ENCODE peak calls at places on chromosomes 1 and 21, in four cellular contexts. U, E, I and W are unnamed samples.
A peak's percentile ranks its signal among the peaks of the same experiment; 100 is the strongest.

GRCh38 chr1:226444901-226445300 is 37.0 kb upstream of the PARP1 start:
- DNase-seq in U (no peak), E (no peak), I (no peak), W (no peak)

GRCh38 chr1:92817986-92818764 is 13.7 kb upstream of the RPL5 start:
- DNase-seq in U (peak; percentile 46), E (no peak), I (no peak), W (peak; percentile 20)

GRCh38 chr1:154726443-154726842 is 118.5 kb upstream of the ADAR start:
- DNase-seq in U (no peak), E (no peak), I (no peak), W (no peak)

GRCh38 chr1:150987928-150988327 is 5.8 kb downstream of the ANXA9 start:
- DNase-seq in U (no peak), E (no peak), I (no peak), W (no peak)

GRCh38 chr21:25094695-25095094 is 512.6 kb downstream of the MRPL39 start:
- DNase-seq in U (no peak), E (no peak), I (no peak), W (no peak)

GRCh38 chr21:17003221-17003620 is 509.6 kb upstream of the CXADR start:
- DNase-seq in U (peak; percentile 18), E (no peak), I (no peak), W (no peak)

GRCh38 chr1:39915499-39916129 is 13.9 kb upstream of the MYCL start:
- DNase-seq in U (no peak), E (no peak), I (no peak), W (no peak)

GRCh38 chr1:97170296-97170695 is 448.7 kb downstream of the PTBP2 start:
- DNase-seq in U (no peak), E (no peak), I (no peak), W (no peak)

GRCh38 chr1:91929246-91929645 is 20.0 kb upstream of the BRDT start:
- DNase-seq in U (no peak), E (peak; percentile 39), I (no peak), W (no peak)

GRCh38 chr1:2981981-2982614 is 39.2 kb upstream of the ACTRT2 start:
- DNase-seq in U (no peak), E (no peak), I (peak; percentile 50), W (no peak)

GRCh38 chr1:30106125-30106524 is 617.3 kb downstream of the MATN1 start:
- DNase-seq in U (peak; percentile 21), E (no peak), I (no peak), W (no peak)

GRCh38 chr21:31654340-31654739 is 5.2 kb upstream of the SOD1 start:
- DNase-seq in U (no peak), E (no peak), I (no peak), W (no peak)

DNA sequence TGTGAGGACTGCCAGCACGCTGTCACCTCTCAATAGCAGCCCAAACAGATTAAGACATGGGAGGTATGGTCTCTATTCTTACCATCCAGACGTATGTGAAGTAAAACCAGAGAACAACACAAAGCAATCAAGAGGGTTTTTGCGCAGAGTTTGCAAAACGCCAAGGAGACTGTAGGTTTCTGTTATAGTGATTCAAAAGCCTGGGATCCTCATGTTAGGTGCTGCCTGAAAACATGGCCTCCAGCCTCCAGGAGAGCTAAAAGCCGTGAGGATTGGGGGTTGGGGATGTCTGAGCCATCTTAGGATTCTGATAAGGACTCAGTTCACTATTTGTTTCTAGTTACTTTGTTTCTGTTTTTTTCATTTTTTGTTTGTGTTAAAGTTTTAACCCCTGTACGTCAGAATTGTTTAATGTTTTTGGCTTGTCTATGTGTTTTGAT is 4.2 kb upstream of the CCT8 start:
- DNase-seq in U (peak; percentile 65), E (no peak), I (no peak), W (no peak)
- TF ChIP-seq POLR2A in U (no peak), E (no peak), I (no peak), W (no peak)

DNA sequence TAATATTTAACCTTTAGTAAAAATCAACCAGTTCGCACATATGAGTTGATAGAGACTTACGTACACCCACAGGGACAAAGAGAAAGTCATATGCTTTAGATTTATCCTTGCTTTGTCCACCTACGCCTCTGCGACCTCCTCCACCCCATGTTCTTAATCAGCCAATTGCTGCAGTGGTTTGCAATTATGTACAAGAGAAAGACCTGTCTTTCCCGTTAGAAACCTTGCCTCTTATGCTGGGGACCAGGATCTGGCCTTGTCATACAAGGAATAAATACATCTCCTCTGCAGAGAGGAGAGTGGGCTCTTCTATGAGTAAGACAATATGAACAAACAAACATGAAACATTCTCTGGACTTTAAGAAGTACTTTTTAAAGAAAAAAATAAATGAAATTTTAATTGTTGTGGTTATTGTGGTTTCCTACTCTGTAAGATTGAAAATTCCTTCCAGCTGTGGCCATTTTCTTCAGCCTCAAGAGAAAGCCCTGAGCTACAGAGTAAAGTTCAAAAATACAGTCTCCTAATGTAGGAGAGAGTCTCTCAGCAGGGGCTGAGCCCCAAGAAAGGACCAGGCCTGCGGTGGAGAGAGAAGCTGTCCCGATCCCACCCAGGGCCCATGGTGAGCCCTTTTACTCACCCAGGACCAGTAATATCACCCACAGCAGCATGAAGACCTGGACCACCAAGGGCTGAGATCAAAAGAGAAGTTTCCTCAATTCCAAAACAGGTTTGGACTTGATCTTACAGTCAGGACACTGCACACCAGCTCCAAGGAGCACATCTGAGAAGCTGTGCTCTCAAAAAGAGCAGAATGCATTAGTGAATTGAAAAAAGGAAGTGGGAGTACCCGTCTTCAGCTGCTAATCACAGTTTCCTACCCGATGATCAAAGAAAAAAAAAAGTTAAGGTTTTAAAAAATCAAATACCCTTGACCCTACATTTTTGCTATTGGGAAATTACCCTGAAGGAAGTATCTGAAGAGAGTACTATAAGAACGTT is at the start of gene FCRL5:
- DNase-seq in U (no peak), E (no peak), I (no peak), W (no peak)
- H3K4me1 ChIP-seq in U (no peaks in the 10 kb centered on the region), E (no peaks in the 10 kb centered on the region), I (no peaks in the 10 kb centered on the region), W (no peaks in the 10 kb centered on the region)

GRCh38 chr1:44239337-44239960 is 26.2 kb downstream of the DMAP1 start:
- DNase-seq in U (no peak), E (peak; percentile 52), I (peak; percentile 83), W (no peak)
- TF ChIP-seq CTCF in U (no peak), E (no peak), I (peak; percentile 47), W (peak; percentile 16)

GRCh38 chr1:47432071-47433036 is 5.5 kb upstream of the FOXD2 start:
- DNase-seq in U (peak; percentile 61), E (peak; percentile 28), I (peak; percentile 79), W (peak; percentile 80)
- TF ChIP-seq POLR2A in U (no peak), E (no peak), I (no peak), W (no peak)

DNA sequence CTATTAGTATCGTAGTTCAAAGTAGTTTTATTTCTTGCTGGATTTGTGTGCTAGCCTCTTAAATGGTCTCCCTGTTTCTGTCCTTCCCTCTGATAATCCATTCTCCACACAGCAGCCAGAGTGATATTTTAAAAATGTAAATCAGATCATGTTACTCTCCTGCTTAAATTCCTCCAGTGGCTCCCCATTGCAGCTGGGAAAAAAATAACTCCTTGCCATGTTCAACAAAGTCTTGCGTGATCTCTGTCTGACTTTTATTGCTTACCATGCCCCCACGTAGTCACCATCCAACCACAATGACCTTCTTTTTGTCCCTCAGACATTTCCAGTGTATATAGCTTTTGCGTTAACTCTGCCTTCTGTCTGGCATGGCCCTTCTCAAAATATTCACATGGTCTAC is 178.8 kb downstream of the FGGY start:
- DNase-seq in U (no peak), E (no peak), I (no peak), W (no peak)
- H3K4me1 ChIP-seq in U (no peaks in the 10 kb centered on the region), E (no peaks in the 10 kb centered on the region), I (no peaks in the 10 kb centered on the region), W (no peaks in the 10 kb centered on the region)

DNA sequence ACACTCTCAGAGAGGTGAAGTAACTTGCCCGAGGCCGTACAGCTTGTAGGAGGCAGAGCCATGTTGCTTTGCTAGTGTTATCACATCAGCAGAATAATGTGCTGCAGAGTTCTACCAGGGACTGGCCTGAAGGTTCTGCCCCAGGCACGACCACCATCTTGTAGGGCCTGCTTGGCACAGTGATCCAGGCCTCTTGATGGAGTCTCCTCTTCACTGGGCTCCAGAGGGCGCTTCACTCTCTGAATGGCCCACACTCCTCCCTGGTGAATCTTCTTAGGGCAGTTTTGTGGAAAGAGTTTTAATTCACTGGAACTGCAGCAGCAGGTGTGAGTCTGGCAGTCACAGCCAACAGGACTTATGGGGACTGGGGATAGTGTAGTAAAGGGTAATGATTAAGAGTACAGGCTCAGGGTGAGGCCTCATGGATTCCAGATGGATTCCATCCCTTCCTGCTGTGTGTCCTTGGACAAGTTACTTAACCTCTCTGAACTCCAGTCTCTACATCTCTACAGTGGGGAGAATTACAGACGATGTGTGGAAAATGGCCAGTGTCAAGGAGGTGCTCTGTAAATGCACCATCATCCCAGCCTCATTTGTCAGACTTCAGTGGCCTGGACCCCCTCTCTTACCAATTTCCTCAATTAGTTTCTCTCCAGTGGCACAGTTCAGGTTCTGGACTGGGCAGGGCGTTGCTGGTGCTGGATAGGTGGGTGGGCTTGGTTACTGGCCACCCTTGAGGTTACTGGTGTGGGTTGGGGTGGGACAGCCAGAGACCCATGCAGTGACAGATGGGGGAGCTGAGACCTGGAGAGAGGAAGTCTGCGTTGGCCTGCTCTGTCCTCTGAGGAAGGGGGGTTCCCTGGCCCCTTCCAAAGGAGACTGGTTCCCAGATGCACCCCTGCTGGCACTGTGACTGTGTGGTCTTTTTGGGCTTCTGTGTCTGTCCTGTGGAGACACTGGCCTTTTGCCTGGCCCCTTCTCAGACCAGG is 45.9 kb upstream of the CSF3R start:
- DNase-seq in U (peak; percentile 16), E (no peak), I (peak; percentile 28), W (no peak)
- TF ChIP-seq CTCF in U (no peak), E (no peak), I (no peak), W (no peak)

GRCh38 chr1:111503585-111504060 is at the start of the genes ADORA3 and TMIGD3:
- DNase-seq in U (no peak), E (no peak), I (no peak), W (no peak)

GRCh38 chr1:111504097-111504496 is 664 bp upstream of the ADORA3 start:
- DNase-seq in U (no peak), E (no peak), I (no peak), W (no peak)

GRCh38 chr1:111507411-111508201 is 4.2 kb upstream of the ADORA3 start:
- DNase-seq in U (no peak), E (peak; percentile 78), I (peak; percentile 89), W (no peak)

GRCh38 chr1:111506561-111506960 is 3.1 kb upstream of the ADORA3 start:
- DNase-seq in U (no peak), E (no peak), I (no peak), W (no peak)

DNA sequence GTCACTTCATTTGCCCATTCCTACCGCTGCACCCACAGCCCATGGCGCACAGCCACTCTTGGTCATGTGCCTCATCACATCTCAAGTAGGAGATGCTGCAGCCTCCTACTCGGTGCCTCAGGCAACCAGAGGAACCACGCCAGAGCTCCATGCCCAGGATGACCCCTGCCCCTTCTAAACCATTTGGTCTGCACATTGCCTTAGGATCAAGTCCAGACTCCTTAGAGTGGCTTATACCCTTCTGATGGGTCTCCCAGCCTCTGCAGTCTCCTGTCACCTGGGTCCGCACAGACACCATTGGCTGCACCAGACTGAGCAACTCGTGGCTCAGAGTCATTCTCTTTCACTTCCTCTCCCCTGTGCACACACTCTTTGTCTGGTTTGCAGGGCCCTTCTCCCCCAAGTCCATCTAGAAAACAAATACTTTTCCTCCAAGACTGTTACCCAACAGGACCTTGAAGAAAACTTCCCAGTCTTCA is 2.2 kb upstream of the ADORA3 start:
- DNase-seq in U (no peak), E (no peak), I (no peak), W (no peak)
- TF ChIP-seq POLR2A in U (no peak), E (no peak), I (no peak), W (no peak)

GRCh38 chr1:10668241-10668761 is 128.1 kb downstream of the CASZ1 start:
- DNase-seq in U (no peak), E (no peak), I (no peak), W (no peak)
- H3K4me1 ChIP-seq in U (no peaks in the 10 kb centered on the region), E (peaks cover 10% of the 10 kb centered on the region), I (peaks cover 100% of the 10 kb centered on the region), W (no peaks in the 10 kb centered on the region)